ENCODE peak calls at places on chromosomes 5 and 9, in five cellular contexts. One of them, this sample, is unnamed.

GRCh38 chr9:133943781-133944745 is 48.1 kb downstream of the VAV2 start:
- DNase-seq in COR-L47: no peak
- DNase-seq in DMS153: no peak
- DNase-seq in activated gamma-delta T cell treated with Interleukin-2 at 50 U/mL for 16 hours: no peak
- DNase-seq in endothelial cell: no peak
- DNase-seq in this sample: no peak

GRCh38 chr5:123371575-123372179 is 51.5 kb downstream of the CEP120 start:
- DNase-seq in endothelial cell: peak
- DNase-seq in DMS153: no peak
- DNase-seq in activated gamma-delta T cell treated with Interleukin-2 at 50 U/mL for 16 hours: peak
- DNase-seq in COR-L47: peak
- DNase-seq in this sample: peak

GRCh38 chr9:93248373-93248772 is 64.4 kb downstream of the WNK2 start:
- DNase-seq in endothelial cell: no peak
- DNase-seq in COR-L47: no peak
- DNase-seq in DMS153: no peak
- DNase-seq in activated gamma-delta T cell treated with Interleukin-2 at 50 U/mL for 16 hours: no peak
- DNase-seq in this sample: no peak

GRCh38 chr5:67318746-67319145 is 122.1 kb upstream of the CD180 start:
- DNase-seq in COR-L47: no peak
- DNase-seq in DMS153: no peak
- DNase-seq in activated gamma-delta T cell treated with Interleukin-2 at 50 U/mL for 16 hours: no peak
- DNase-seq in endothelial cell: no peak
- DNase-seq in this sample: no peak

GRCh38 chr9:96344458-96345180 is 38.9 kb downstream of the SLC35D2 start:
- DNase-seq in COR-L47: peak
- DNase-seq in endothelial cell: no peak
- DNase-seq in activated gamma-delta T cell treated with Interleukin-2 at 50 U/mL for 16 hours: no peak
- DNase-seq in DMS153: peak
- DNase-seq in this sample: peak

GRCh38 chr9:120289990-120290925 is 289.7 kb downstream of the CDK5RAP2 start:
- DNase-seq in COR-L47: no peak
- DNase-seq in activated gamma-delta T cell treated with Interleukin-2 at 50 U/mL for 16 hours: no peak
- DNase-seq in endothelial cell: no peak
- DNase-seq in DMS153: no peak
- DNase-seq in this sample: no peak

GRCh38 chr9:136726631-136727191 is 14.3 kb downstream of the DIPK1B start:
- DNase-seq in DMS153: no peak
- DNase-seq in endothelial cell: no peak
- DNase-seq in activated gamma-delta T cell treated with Interleukin-2 at 50 U/mL for 16 hours: peak
- DNase-seq in COR-L47: peak
- DNase-seq in this sample: no peak

GRCh38 chr9:23825143-23825531 is 903 bp downstream of the ELAVL2 start:
- DNase-seq in DMS153: no peak
- DNase-seq in COR-L47: peak
- DNase-seq in activated gamma-delta T cell treated with Interleukin-2 at 50 U/mL for 16 hours: no peak
- DNase-seq in endothelial cell: no peak
- DNase-seq in this sample: peak

GRCh38 chr5:135033026-135033861 is 784 bp downstream of the PITX1 start:
- DNase-seq in activated gamma-delta T cell treated with Interleukin-2 at 50 U/mL for 16 hours: no peak
- DNase-seq in DMS153: no peak
- DNase-seq in COR-L47: peak
- DNase-seq in endothelial cell: no peak
- DNase-seq in this sample: peak

GRCh38 chr9:134059661-134060395 is 8.0 kb downstream of the BRD3 start:
- DNase-seq in DMS153: no peak
- DNase-seq in COR-L47: no peak
- DNase-seq in endothelial cell: peak
- DNase-seq in activated gamma-delta T cell treated with Interleukin-2 at 50 U/mL for 16 hours: no peak
- DNase-seq in this sample: peak

GRCh38 chr9:130731355-130731754 is 37.8 kb downstream of the EXOSC2 start:
- DNase-seq in COR-L47: peak
- DNase-seq in activated gamma-delta T cell treated with Interleukin-2 at 50 U/mL for 16 hours: no peak
- DNase-seq in endothelial cell: no peak
- DNase-seq in DMS153: peak
- DNase-seq in this sample: no peak

GRCh38 chr9:95057121-95057520 is 260.4 kb downstream of the FANCC start:
- DNase-seq in COR-L47: peak
- DNase-seq in endothelial cell: no peak
- DNase-seq in DMS153: no peak
- DNase-seq in activated gamma-delta T cell treated with Interleukin-2 at 50 U/mL for 16 hours: no peak
- DNase-seq in this sample: no peak

GRCh38 chr9:127280880-127281660 is 16.5 kb downstream of the GARNL3 start:
- DNase-seq in endothelial cell: no peak
- DNase-seq in DMS153: no peak
- DNase-seq in COR-L47: no peak
- DNase-seq in activated gamma-delta T cell treated with Interleukin-2 at 50 U/mL for 16 hours: no peak
- DNase-seq in this sample: no peak

GRCh38 chr5:122434120-122434519 is 122.1 kb downstream of the SNCAIP start:
- DNase-seq in COR-L47: peak
- DNase-seq in endothelial cell: no peak
- DNase-seq in activated gamma-delta T cell treated with Interleukin-2 at 50 U/mL for 16 hours: no peak
- DNase-seq in DMS153: no peak
- DNase-seq in this sample: no peak

GRCh38 chr5:143207058-143207457 is 196.4 kb downstream of the NR3C1 start:
- DNase-seq in endothelial cell: no peak
- DNase-seq in DMS153: no peak
- DNase-seq in COR-L47: no peak
- DNase-seq in activated gamma-delta T cell treated with Interleukin-2 at 50 U/mL for 16 hours: no peak
- DNase-seq in this sample: no peak

GRCh38 chr9:6842584-6842947 is 84.8 kb downstream of the KDM4C start:
- DNase-seq in COR-L47: no peak
- DNase-seq in DMS153: no peak
- DNase-seq in endothelial cell: no peak
- DNase-seq in activated gamma-delta T cell treated with Interleukin-2 at 50 U/mL for 16 hours: no peak
- DNase-seq in this sample: no peak

This sample was measured in H9.